ENCODE peak calls at places on chromosomes 4 and X, in seven cellular contexts. One of them, this sample, is unnamed. For H3K9me3, the result is how much of the 10 kb centered on the place peaks cover.

GRCh38 chr4:17324431-17324830 is 187.5 kb downstream of the QDPR start:
- DNase-seq in SK-N-SH: peak
- DNase-seq in CD4-positive, alpha-beta T cell: peak
- DNase-seq in IMR-90: peak
- DNase-seq in vagina: no peak
- DNase-seq in fibroblast of lung: peak
- DNase-seq in NT2/D1: peak
- DNase-seq in this sample: no peak

GRCh38 chr4:116180056-116180690 is 905.2 kb downstream of the TRAM1L1 start:
- DNase-seq in IMR-90: no peak
- DNase-seq in CD4-positive, alpha-beta T cell: no peak
- DNase-seq in SK-N-SH: peak
- DNase-seq in vagina: no peak
- DNase-seq in fibroblast of lung: no peak
- DNase-seq in NT2/D1: no peak
- DNase-seq in this sample: no peak

GRCh38 chrX:10022580-10023245 is 55.6 kb downstream of the CLDN34 start:
- DNase-seq in vagina: no peak
- DNase-seq in CD4-positive, alpha-beta T cell: no peak
- DNase-seq in fibroblast of lung: peak
- DNase-seq in IMR-90: peak
- DNase-seq in NT2/D1: no peak
- DNase-seq in SK-N-SH: no peak
- DNase-seq in this sample: no peak

GRCh38 chr4:84470204-84470785 is 28.8 kb downstream of the NKX6-1 start:
- DNase-seq in IMR-90: no peak
- DNase-seq in vagina: no peak
- DNase-seq in fibroblast of lung: no peak
- DNase-seq in NT2/D1: no peak
- DNase-seq in SK-N-SH: no peak
- DNase-seq in CD4-positive, alpha-beta T cell: no peak
- DNase-seq in this sample: no peak

GRCh38 chr4:47075241-47075640 is 43.9 kb downstream of the GABRB1 start:
- DNase-seq in CD4-positive, alpha-beta T cell: no peak
- DNase-seq in NT2/D1: no peak
- DNase-seq in fibroblast of lung: peak
- DNase-seq in SK-N-SH: no peak
- DNase-seq in IMR-90: peak
- DNase-seq in vagina: no peak
- DNase-seq in this sample: no peak

GRCh38 chrX:9948406-9948805 is 18.8 kb upstream of the CLDN34 start:
- DNase-seq in CD4-positive, alpha-beta T cell: no peak
- DNase-seq in NT2/D1: no peak
- DNase-seq in fibroblast of lung: peak
- DNase-seq in vagina: no peak
- DNase-seq in IMR-90: peak
- DNase-seq in SK-N-SH: no peak
- DNase-seq in this sample: no peak

GRCh38 chrX:46953597-46953996 is 41.4 kb downstream of the JADE3 start:
- DNase-seq in SK-N-SH: no peak
- DNase-seq in vagina: no peak
- DNase-seq in IMR-90: no peak
- DNase-seq in fibroblast of lung: no peak
- DNase-seq in CD4-positive, alpha-beta T cell: no peak
- DNase-seq in NT2/D1: peak
- DNase-seq in this sample: no peak

GRCh38 chr4:7398104-7398423 is 36.7 kb downstream of the PSAPL1 start:
- DNase-seq in IMR-90: peak
- DNase-seq in NT2/D1: no peak
- DNase-seq in fibroblast of lung: peak
- DNase-seq in vagina: peak
- DNase-seq in SK-N-SH: peak
- DNase-seq in CD4-positive, alpha-beta T cell: no peak
- DNase-seq in this sample: no peak

GRCh38 chrX:72247206-72247944 is 8.5 kb upstream of the ERCC6L start:
- DNase-seq in NT2/D1: no peak
- DNase-seq in CD4-positive, alpha-beta T cell: no peak
- DNase-seq in fibroblast of lung: no peak
- DNase-seq in IMR-90: peak
- DNase-seq in vagina: no peak
- DNase-seq in SK-N-SH: no peak
- DNase-seq in this sample: no peak

DNA sequence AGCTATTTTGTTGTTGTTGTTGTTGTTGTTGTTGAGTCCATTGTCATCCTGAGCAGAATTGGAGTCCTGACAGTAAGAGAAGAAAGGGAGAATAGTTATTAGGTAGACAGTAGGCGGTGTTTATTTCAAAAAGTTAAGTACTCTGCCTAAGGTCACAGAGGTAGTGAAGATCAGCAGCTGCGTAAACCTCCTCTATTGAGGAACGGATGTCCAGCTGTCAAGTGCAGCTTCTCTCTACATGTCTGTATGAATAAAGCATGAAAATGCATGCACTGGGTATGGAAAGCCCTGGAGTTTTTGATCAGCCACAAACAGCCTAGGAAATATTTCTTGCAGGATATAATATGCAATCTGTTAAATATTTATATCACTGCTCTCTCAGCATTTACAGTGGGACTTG is 109.4 kb upstream of the CBLL2 start:
- DNase-seq in fibroblast of lung: no peak
- DNase-seq in CD4-positive, alpha-beta T cell: no peak
- DNase-seq in vagina: no peak
- DNase-seq in IMR-90: no peak
- DNase-seq in SK-N-SH: no peak
- DNase-seq in NT2/D1: no peak
- DNase-seq in this sample: no peak
- H3K9me3 ChIP-seq in fibroblast of lung: under half
- H3K9me3 ChIP-seq in CD4-positive, alpha-beta T cell: under half
- H3K9me3 ChIP-seq in vagina: under half
- H3K9me3 ChIP-seq in IMR-90: under half
- H3K9me3 ChIP-seq in SK-N-SH: under half
- H3K9me3 ChIP-seq in NT2/D1: under half
- H3K9me3 ChIP-seq in this sample: under half

DNA sequence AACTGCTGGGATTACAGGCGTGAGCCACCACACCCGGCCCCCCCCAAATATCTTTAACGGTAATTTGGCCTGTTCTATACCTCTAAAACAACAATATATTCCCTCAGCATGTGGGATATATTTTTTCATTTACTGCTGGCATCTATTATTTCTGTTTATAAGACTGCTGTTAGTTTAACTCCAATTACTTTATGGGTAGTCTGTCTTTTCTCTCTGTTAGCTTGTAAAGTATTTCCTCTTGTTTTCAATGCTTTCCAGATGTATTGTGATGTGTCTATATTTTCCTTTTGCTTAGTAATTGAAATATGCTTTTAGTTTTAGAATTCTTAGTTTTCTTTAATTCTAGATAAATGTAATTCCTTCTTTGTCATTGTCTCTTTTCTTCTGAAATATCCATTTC is 445.8 kb downstream of the ANKRD50 start:
- DNase-seq in IMR-90: no peak
- DNase-seq in CD4-positive, alpha-beta T cell: no peak
- DNase-seq in vagina: no peak
- DNase-seq in SK-N-SH: no peak
- DNase-seq in NT2/D1: no peak
- DNase-seq in fibroblast of lung: no peak
- DNase-seq in this sample: no peak
- H3K9me3 ChIP-seq in IMR-90: under half
- H3K9me3 ChIP-seq in CD4-positive, alpha-beta T cell: under half
- H3K9me3 ChIP-seq in vagina: under half
- H3K9me3 ChIP-seq in SK-N-SH: under half
- H3K9me3 ChIP-seq in NT2/D1: under half
- H3K9me3 ChIP-seq in fibroblast of lung: under half
- H3K9me3 ChIP-seq in this sample: under half

GRCh38 chr4:14545796-14546195 is 456.5 kb upstream of the CPEB2 start:
- DNase-seq in vagina: no peak
- DNase-seq in fibroblast of lung: no peak
- DNase-seq in SK-N-SH: no peak
- DNase-seq in NT2/D1: no peak
- DNase-seq in CD4-positive, alpha-beta T cell: no peak
- DNase-seq in IMR-90: no peak
- DNase-seq in this sample: no peak
- H3K9me3 ChIP-seq in vagina: under half
- H3K9me3 ChIP-seq in fibroblast of lung: under half
- H3K9me3 ChIP-seq in SK-N-SH: under half
- H3K9me3 ChIP-seq in NT2/D1: under half
- H3K9me3 ChIP-seq in CD4-positive, alpha-beta T cell: under half
- H3K9me3 ChIP-seq in IMR-90: under half
- H3K9me3 ChIP-seq in this sample: under half

GRCh38 chrX:144791298-144791697 is 456.0 kb upstream of the SPANXN1 start:
- DNase-seq in SK-N-SH: no peak
- DNase-seq in CD4-positive, alpha-beta T cell: no peak
- DNase-seq in IMR-90: no peak
- DNase-seq in NT2/D1: no peak
- DNase-seq in fibroblast of lung: no peak
- DNase-seq in vagina: no peak
- DNase-seq in this sample: no peak
- H3K9me3 ChIP-seq in SK-N-SH: under half
- H3K9me3 ChIP-seq in CD4-positive, alpha-beta T cell: under half
- H3K9me3 ChIP-seq in IMR-90: under half
- H3K9me3 ChIP-seq in NT2/D1: under half
- H3K9me3 ChIP-seq in fibroblast of lung: under half
- H3K9me3 ChIP-seq in vagina: under half
- H3K9me3 ChIP-seq in this sample: under half

DNA sequence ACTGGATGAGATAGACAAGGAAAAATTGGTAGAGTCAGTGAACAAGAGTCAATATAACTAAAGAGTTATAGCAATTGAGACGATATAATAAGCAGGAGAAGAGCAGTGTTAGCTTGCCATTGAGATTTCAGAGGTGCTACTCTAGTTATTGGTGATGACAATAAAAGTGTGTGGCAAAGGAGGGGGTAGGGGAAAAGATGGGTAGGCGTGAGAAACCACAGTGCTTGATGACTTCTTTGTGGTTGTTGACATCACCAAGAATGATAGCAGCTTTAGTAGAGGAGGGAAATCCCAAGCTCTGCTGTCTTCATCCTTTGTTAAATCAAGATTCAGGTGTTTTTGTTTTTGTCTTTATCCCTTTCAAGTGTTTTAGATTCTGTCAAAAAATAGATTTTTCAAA is 179.9 kb upstream of the PPP3CA start:
- DNase-seq in vagina: no peak
- DNase-seq in NT2/D1: no peak
- DNase-seq in IMR-90: no peak
- DNase-seq in CD4-positive, alpha-beta T cell: peak
- DNase-seq in fibroblast of lung: peak
- DNase-seq in SK-N-SH: no peak
- DNase-seq in this sample: peak
- H3K9me3 ChIP-seq in vagina: under half
- H3K9me3 ChIP-seq in NT2/D1: under half
- H3K9me3 ChIP-seq in IMR-90: under half
- H3K9me3 ChIP-seq in CD4-positive, alpha-beta T cell: under half
- H3K9me3 ChIP-seq in fibroblast of lung: under half
- H3K9me3 ChIP-seq in SK-N-SH: under half
- H3K9me3 ChIP-seq in this sample: under half

DNA sequence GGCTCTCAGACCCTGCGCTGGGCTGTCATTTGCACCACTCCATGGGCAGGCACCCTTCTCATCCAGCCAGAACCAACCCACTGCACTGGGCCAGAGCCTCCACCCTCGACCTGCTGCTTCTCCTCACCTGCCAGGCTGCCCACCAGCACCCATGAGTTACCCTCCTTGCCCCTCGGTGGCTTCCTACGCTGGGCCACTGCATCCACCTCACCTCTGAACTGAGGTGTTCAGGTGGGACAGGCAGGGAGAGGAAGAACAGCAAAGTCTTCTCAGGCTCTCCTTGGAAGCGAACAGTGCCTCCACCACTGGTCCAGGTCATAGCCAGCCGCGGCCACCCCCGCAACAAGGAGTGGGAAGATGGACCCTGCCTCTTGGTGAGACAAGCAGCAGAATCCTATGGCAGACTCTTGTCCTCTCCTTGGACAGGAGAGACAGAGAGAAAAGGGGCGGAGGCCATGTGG is 32.4 kb upstream of the HMX1 start:
- DNase-seq in IMR-90: no peak
- DNase-seq in NT2/D1: no peak
- DNase-seq in SK-N-SH: no peak
- DNase-seq in vagina: no peak
- DNase-seq in fibroblast of lung: no peak
- DNase-seq in CD4-positive, alpha-beta T cell: no peak
- DNase-seq in this sample: no peak
- H3K9me3 ChIP-seq in IMR-90: under half
- H3K9me3 ChIP-seq in NT2/D1: under half
- H3K9me3 ChIP-seq in SK-N-SH: under half
- H3K9me3 ChIP-seq in vagina: under half
- H3K9me3 ChIP-seq in fibroblast of lung: under half
- H3K9me3 ChIP-seq in CD4-positive, alpha-beta T cell: under half
- H3K9me3 ChIP-seq in this sample: under half

GRCh38 chr4:15144967-15145295 is 142.7 kb downstream of the CPEB2 start:
- DNase-seq in vagina: no peak
- DNase-seq in CD4-positive, alpha-beta T cell: no peak
- DNase-seq in fibroblast of lung: no peak
- DNase-seq in SK-N-SH: no peak
- DNase-seq in NT2/D1: no peak
- DNase-seq in IMR-90: no peak
- DNase-seq in this sample: no peak

GRCh38 chr4:15144249-15144966 is 142.1 kb downstream of the CPEB2 start:
- DNase-seq in NT2/D1: no peak
- DNase-seq in SK-N-SH: no peak
- DNase-seq in CD4-positive, alpha-beta T cell: no peak
- DNase-seq in vagina: no peak
- DNase-seq in IMR-90: no peak
- DNase-seq in fibroblast of lung: no peak
- DNase-seq in this sample: no peak

GRCh38 chr4:15145709-15146108 is 143.4 kb downstream of the CPEB2 start:
- DNase-seq in SK-N-SH: no peak
- DNase-seq in IMR-90: no peak
- DNase-seq in NT2/D1: no peak
- DNase-seq in fibroblast of lung: no peak
- DNase-seq in vagina: no peak
- DNase-seq in CD4-positive, alpha-beta T cell: no peak
- DNase-seq in this sample: no peak

GRCh38 chr4:15142201-15142600 is 139.9 kb downstream of the CPEB2 start:
- DNase-seq in IMR-90: no peak
- DNase-seq in NT2/D1: no peak
- DNase-seq in vagina: no peak
- DNase-seq in fibroblast of lung: no peak
- DNase-seq in CD4-positive, alpha-beta T cell: no peak
- DNase-seq in SK-N-SH: no peak
- DNase-seq in this sample: no peak

GRCh38 chr4:15143551-15143950 is 141.3 kb downstream of the CPEB2 start:
- DNase-seq in CD4-positive, alpha-beta T cell: no peak
- DNase-seq in NT2/D1: no peak
- DNase-seq in fibroblast of lung: no peak
- DNase-seq in vagina: no peak
- DNase-seq in IMR-90: no peak
- DNase-seq in SK-N-SH: no peak
- DNase-seq in this sample: no peak
- H3K9me3 ChIP-seq in CD4-positive, alpha-beta T cell: under half
- H3K9me3 ChIP-seq in NT2/D1: under half
- H3K9me3 ChIP-seq in fibroblast of lung: under half
- H3K9me3 ChIP-seq in vagina: under half
- H3K9me3 ChIP-seq in IMR-90: under half
- H3K9me3 ChIP-seq in SK-N-SH: under half
- H3K9me3 ChIP-seq in this sample: under half

DNA sequence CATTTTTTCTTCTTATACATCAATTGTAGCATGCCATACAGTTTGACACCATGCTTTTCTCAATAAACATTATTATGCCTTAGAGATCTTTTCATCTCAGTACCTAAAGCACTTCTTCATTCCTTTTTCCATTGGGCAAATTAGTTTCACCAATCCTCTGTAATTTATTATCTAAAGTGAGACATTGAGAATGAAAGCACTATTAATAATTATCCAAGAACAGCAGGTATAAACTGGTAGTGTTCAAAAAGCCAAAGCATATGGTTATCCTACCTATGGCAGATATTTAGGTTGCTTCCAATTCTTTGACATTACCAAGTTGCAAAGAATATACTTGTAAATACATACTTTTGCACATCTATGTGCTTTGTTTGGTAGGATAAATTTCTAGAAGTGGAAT is 15.6 kb downstream of the LAMTOR3 start:
- DNase-seq in NT2/D1: no peak
- DNase-seq in vagina: no peak
- DNase-seq in IMR-90: no peak
- DNase-seq in SK-N-SH: no peak
- DNase-seq in fibroblast of lung: no peak
- DNase-seq in CD4-positive, alpha-beta T cell: no peak
- DNase-seq in this sample: no peak
- H3K9me3 ChIP-seq in NT2/D1: under half
- H3K9me3 ChIP-seq in vagina: under half
- H3K9me3 ChIP-seq in IMR-90: under half
- H3K9me3 ChIP-seq in SK-N-SH: under half
- H3K9me3 ChIP-seq in fibroblast of lung: under half
- H3K9me3 ChIP-seq in CD4-positive, alpha-beta T cell: under half
- H3K9me3 ChIP-seq in this sample: under half

This sample was measured in T-helper 17 cell.